ENCODE peak calls at places on chromosome 2, in five cellular contexts. U, S, X, H and A are unnamed samples.

GRCh38 chr2:181953773-181954537 is 31.7 kb upstream of the PPP1R1C start:
- DNase-seq in U (peak), S (peak), X (peak), H (peak), A (peak)

GRCh38 chr2:9980520-9980919 is 29.0 kb downstream of the GRHL1 start:
- DNase-seq in U (no peak), S (no peak), X (no peak), H (no peak), A (no peak)

GRCh38 chr2:11073251-11073650 is 82.0 kb upstream of the SLC66A3 start:
- DNase-seq in U (peak), S (peak), X (no peak), H (no peak), A (peak)

GRCh38 chr2:133264951-133265949 is 303.0 kb downstream of the NCKAP5 start:
- DNase-seq in U (peak), S (no peak), X (no peak), H (no peak), A (peak)

GRCh38 chr2:3450385-3451031 is 68.8 kb downstream of the ADI1 start:
- DNase-seq in U (no peak), S (no peak), X (no peak), H (no peak), A (no peak)

GRCh38 chr2:97674396-97674795 is 4.9 kb downstream of the C2orf92 start:
- DNase-seq in U (no peak), S (no peak), X (no peak), H (no peak), A (no peak)

GRCh38 chr2:150169230-150169629 is 318.2 kb downstream of the RND3 start:
- DNase-seq in U (no peak), S (no peak), X (no peak), H (no peak), A (no peak)

GRCh38 chr2:30367232-30368070 is 79.6 kb upstream of the LCLAT1 start:
- DNase-seq in U (no peak), S (no peak), X (no peak), H (no peak), A (no peak)

GRCh38 chr2:25052948-25053477 is 11.1 kb downstream of the EFR3B start:
- DNase-seq in U (no peak), S (no peak), X (no peak), H (no peak), A (no peak)